ENCODE peak calls at places on chromosomes 5 and 9, in seven cellular contexts. K, R, Q, Z, X, J and H are unnamed samples.

GRCh38 chr5:122076669-122077450 is 1.2 kb downstream of the LOX start:
- DNase-seq in K (no peak), R (peak), Q (peak), Z (peak), X (no peak), J (peak), H (no peak)

GRCh38 chr9:71758785-71759184 is 9.5 kb downstream of the CEMIP2 start:
- DNase-seq in K (no peak), R (peak), Q (peak), Z (no peak), X (no peak), J (no peak), H (no peak)

GRCh38 chr9:115295749-115296148 is 177.8 kb upstream of the TNC start:
- DNase-seq in K (no peak), R (no peak), Q (no peak), Z (peak), X (no peak), J (no peak), H (no peak)

GRCh38 chr5:10536931-10537579 is 26.8 kb upstream of the ANKRD33B start:
- DNase-seq in K (no peak), R (no peak), Q (no peak), Z (no peak), X (no peak), J (no peak), H (no peak)

GRCh38 chr9:135759676-135760300 is 57.8 kb downstream of the KCNT1 start:
- DNase-seq in K (no peak), R (no peak), Q (no peak), Z (no peak), X (no peak), J (no peak), H (no peak)

GRCh38 chr5:16617272-16617973 is 626 bp upstream of the RETREG1 start:
- DNase-seq in K (no peak), R (no peak), Q (peak), Z (no peak), X (no peak), J (no peak), H (no peak)

GRCh38 chr5:52759381-52759780 is 28.3 kb upstream of the ITGA1 start:
- DNase-seq in K (no peak), R (no peak), Q (no peak), Z (no peak), X (no peak), J (no peak), H (no peak)

GRCh38 chr5:132002701-132003100 is 8.8 kb downstream of the ACSL6 start:
- DNase-seq in K (no peak), R (no peak), Q (no peak), Z (no peak), X (no peak), J (no peak), H (no peak)

GRCh38 chr5:174528821-174529544 is 195.4 kb upstream of the MSX2 start:
- DNase-seq in K (no peak), R (no peak), Q (no peak), Z (no peak), X (no peak), J (no peak), H (no peak)